ENCODE peak calls at places on chromosomes 16 and 17, in four cellular contexts. P is IMR-90, O is prostate gland, C is adrenal gland. A is an unnamed sample.

GRCh38 chr16:31351937-31352315 is 3.0 kb upstream of the ITGAX start:
- DNase-seq in P (no peak), O (no peak), C (no peak), A (no peak)

GRCh38 chr16:63447121-63447520 is 1410.9 kb upstream of the CDH8 start:
- DNase-seq in P (no peak), O (no peak), C (no peak), A (no peak)

GRCh38 chr17:60049936-60050335 is 28.8 kb downstream of the HEATR6 start:
- DNase-seq in P (peak; percentile 16), O (no peak), C (no peak), A (no peak)

GRCh38 chr16:69563605-69564580 is 1.9 kb upstream of the NFAT5 start:
- DNase-seq in P (peak; percentile 65), O (no peak), C (no peak), A (no peak)

GRCh38 chr17:55533611-55534010 is 22.4 kb upstream of the SMIM36 start:
- DNase-seq in P (peak; percentile 17), O (no peak), C (no peak), A (no peak)

GRCh38 chr16:10575506-10576130 is 4.8 kb downstream of the EMP2 start:
- DNase-seq in P (no peak), O (no peak), C (no peak), A (no peak)

GRCh38 chr16:30490210-30490609 is 17.7 kb downstream of the ITGAL start:
- DNase-seq in P (no peak), O (peak; percentile 75), C (no peak), A (no peak)

GRCh38 chr16:82248257-82248656 is 78.2 kb upstream of the MPHOSPH6 start:
- DNase-seq in P (no peak), O (no peak), C (no peak), A (no peak)

GRCh38 chr17:20009302-20010098 is at the start of gene SPECC1:
- DNase-seq in P (peak; percentile 43), O (peak; percentile 63), C (peak; percentile 52), A (peak; percentile 76)

GRCh38 chr17:61875285-61875684 is 12.0 kb upstream of the BRIP1 start:
- DNase-seq in P (no peak), O (no peak), C (no peak), A (no peak)

GRCh38 chr16:89581861-89582563 is 6.5 kb downstream of the CPNE7 start:
- DNase-seq in P (peak; percentile 79), O (peak; percentile 73), C (no peak), A (peak; percentile 47)

GRCh38 chr16:81696136-81696958 is 82.7 kb upstream of the PLCG2 start:
- DNase-seq in P (no peak), O (no peak), C (no peak), A (no peak)

GRCh38 chr16:58843675-58844074 is 109.6 kb upstream of the GOT2 start:
- DNase-seq in P (peak; percentile 24), O (no peak), C (no peak), A (no peak)

GRCh38 chr17:79000396-79001189 is 9.0 kb downstream of the CANT1 start:
- DNase-seq in P (no peak), O (no peak), C (peak; percentile 11), A (no peak)

GRCh38 chr16:88553739-88554138 is 16.5 kb upstream of the ZC3H18 start:
- DNase-seq in P (no peak), O (no peak), C (no peak), A (no peak)

GRCh38 chr17:7043544-7044268 is at the start of gene SLC16A11:
- DNase-seq in P (peak; percentile 21), O (no peak), C (peak; percentile 44), A (peak; percentile 55)

GRCh38 chr17:22516861-22517636 is 824.7 kb downstream of the KCNJ18 start:
- DNase-seq in P (no peak), O (no peak), C (no peak), A (no peak)

GRCh38 chr16:72848759-72849664 is 198.9 kb downstream of the ZFHX3 start:
- DNase-seq in P (peak; percentile 89), O (peak; percentile 86), C (peak; percentile 96), A (peak; percentile 92)

GRCh38 chr17:2214887-2215615 is 88.5 kb downstream of the SMG6 start:
- DNase-seq in P (peak; percentile 88), O (no peak), C (no peak), A (no peak)

GRCh38 chr17:299546-299945 is 53.1 kb downstream of the RPH3AL start:
- DNase-seq in P (no peak), O (no peak), C (no peak), A (no peak)

GRCh38 chr16:22813223-22813945 is 578 bp upstream of the HS3ST2 start:
- DNase-seq in P (peak; percentile 7), O (peak; percentile 29), C (peak; percentile 33), A (no peak)

GRCh38 chr17:18070861-18071340 is 16.8 kb upstream of the DRG2 start:
- DNase-seq in P (peak; percentile 61), O (no peak), C (no peak), A (no peak)

GRCh38 chr16:59573528-59574271 is 839.6 kb upstream of the GOT2 start:
- DNase-seq in P (peak; percentile 95), O (no peak), C (no peak), A (no peak)

GRCh38 chr17:14474591-14474990 is 173.7 kb downstream of the HS3ST3B1 start:
- DNase-seq in P (no peak), O (no peak), C (no peak), A (no peak)

GRCh38 chr17:19317359-19318095 is 45.0 kb downstream of the B9D1 start:
- DNase-seq in P (peak; percentile 80), O (no peak), C (peak; percentile 98), A (peak; percentile 60)

GRCh38 chr17:20955437-20956323 is 87.1 kb downstream of the USP22 start:
- DNase-seq in P (peak; percentile 51), O (peak; percentile 34), C (peak; percentile 40), A (peak; percentile 26)

GRCh38 chr16:16863672-16864071 is 484.7 kb downstream of the NPIPA7 start:
- DNase-seq in P (no peak), O (no peak), C (no peak), A (no peak)

GRCh38 chr17:52297230-52298010 is 138.9 kb upstream of the CA10 start:
- DNase-seq in P (no peak), O (no peak), C (no peak), A (no peak)

GRCh38 chr16:78764478-78764877 is 665.0 kb downstream of the WWOX start:
- DNase-seq in P (no peak), O (no peak), C (no peak), A (no peak)
- H3K4me3 ChIP-seq in P (no peak overlapping the region), O (no peak overlapping the region), C (no peak overlapping the region), A (no peak overlapping the region)

DNA sequence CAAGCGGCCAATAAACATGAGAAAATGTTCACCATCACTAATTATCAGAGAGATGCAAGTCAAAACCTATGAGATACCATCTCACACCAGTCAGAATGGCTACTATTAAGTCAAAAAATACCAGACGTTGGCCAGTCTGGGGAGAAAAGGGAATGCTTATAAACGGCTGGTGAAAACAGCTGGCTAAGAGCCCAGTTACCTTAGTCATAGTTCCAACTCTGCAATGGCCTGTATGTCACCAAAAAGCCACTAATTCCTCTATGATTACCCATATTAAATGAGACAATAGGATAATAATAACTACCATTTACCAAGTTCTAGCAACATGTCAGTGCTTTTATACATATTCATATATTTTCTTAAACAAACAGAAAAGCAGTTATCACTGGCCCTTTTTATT is 42.9 kb upstream of the CDRT4 start:
- DNase-seq in P (peak; percentile 83), O (no peak), C (peak; percentile 71), A (no peak)
- TF ChIP-seq POLR2A in P (no peak), O (no peak), C (no peak), A (no peak)

DNA sequence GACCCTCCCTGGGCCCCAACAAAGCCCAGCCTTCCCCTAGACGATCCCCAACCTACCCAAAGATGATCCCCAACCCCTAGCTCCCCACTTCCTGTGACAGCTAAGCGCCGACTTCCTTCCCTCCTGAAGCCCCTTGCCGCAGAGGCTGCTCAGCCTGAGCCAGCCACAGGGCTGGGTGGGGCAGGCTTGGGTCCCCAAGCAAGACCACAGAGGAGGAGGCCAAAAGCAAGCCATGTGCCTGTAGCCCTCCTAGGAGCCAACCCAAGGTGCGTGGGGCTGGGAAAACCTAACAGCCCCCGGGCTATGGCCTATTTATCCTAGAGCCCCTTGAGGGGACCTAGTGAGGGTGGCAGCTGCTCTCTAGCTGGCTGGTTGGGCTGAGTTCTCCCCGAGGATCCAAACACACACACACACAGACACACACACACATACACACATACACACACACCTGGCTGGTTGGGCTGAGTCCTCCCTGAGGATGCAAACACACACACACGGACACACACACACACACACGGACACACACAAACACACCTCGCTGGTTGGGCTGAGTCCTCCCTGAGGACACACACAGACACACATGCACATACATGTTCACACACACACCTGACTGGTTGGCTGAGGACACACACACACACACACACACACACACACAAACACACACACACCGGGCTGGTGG is 4.8 kb downstream of the ARRB2 start:
- DNase-seq in P (no peak), O (no peak), C (no peak), A (no peak)
- H3K4me3 ChIP-seq in P (no peak overlapping the region), O (no peak overlapping the region), C (no peak overlapping the region), A (no peak overlapping the region)

DNA sequence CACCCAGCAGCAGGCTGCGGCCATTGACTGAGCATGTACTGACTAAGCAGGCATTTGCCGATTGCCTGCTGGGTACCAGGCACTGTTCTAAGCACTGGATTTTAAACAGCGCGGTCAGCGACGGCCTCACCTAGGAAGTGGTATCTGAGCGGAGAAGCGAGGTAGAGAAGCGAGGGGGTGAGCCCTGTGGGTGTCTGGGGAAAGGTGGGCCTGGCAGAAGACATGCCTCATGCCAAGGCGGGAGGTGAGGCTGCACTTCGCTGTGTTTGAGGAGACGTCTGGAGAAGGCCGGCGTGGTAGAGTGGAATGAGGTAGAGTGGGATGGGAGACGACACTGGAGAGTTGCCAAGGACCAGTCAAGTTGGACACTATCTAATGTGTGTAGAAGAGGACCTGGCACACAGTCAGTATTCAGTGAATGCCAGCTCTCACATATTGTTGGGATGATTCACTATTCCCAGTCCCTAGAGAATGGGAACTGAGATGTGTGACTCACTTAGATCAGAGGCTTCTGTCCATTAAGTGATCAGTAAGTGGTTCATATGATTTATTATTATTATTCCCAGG is 14.4 kb downstream of the SYCE1L start:
- DNase-seq in P (peak; percentile 86), O (no peak), C (peak; percentile 74), A (no peak)
- TF ChIP-seq POLR2A in P (no peak), O (no peak), C (no peak), A (no peak)

DNA sequence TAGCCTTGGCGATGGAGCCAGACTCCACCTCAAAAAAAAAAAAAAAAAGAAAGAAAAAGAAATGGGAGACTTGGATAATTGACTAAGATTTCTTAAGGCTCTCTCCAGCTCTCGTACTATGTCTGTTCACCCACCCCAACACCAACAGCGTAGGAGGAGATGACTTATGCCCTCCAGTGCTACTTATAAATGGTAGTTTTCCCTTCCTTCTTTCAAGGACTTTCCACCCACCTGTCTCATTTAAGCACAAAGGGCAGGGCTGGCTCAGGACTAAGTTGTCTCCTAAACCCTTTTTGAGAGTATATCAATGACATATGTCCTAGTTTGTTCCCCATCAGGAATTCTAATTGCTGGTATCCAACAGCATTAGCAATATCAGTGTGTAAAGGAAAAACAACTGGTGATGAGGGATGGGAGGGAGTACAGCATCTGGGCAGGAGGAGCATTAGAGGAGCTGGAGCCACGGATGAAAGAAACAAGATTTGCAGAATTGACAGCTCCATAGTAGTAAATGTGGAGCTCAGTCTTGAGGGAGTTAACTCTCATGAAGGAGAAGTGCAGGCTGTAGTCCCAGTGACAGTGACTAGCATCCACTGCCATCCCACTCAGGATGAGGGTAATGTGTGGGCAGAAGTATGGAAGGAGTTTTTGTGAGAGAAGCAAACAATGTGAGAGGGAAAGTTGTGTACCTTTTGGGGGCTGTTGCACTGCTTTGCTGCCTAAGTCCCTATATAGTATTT is 17.2 kb downstream of the UBE2Z start:
- DNase-seq in P (no peak), O (no peak), C (no peak), A (no peak)
- H3K4me3 ChIP-seq in P (no peak overlapping the region), O (no peak overlapping the region), C (no peak overlapping the region), A (no peak overlapping the region)

A was measured in body of pancreas.